ENCODE peak calls at places on chromosome 3, in nine cellular contexts. Q is heart left ventricle; L is brain microvascular endothelial cell; D is CD8-positive, alpha-beta T cell; K is colonic mucosa; O is right atrium auricular region; R is uterus; I is PC-3; H is fibroblast of lung. A is an unnamed sample.

GRCh38 chr3:157103280-157103679 is 56.7 kb downstream of the CCNL1 start:
- DNase-seq in K (no peak), I (no peak), R (no peak), O (no peak), L (no peak), Q (no peak), D (no peak), H (no peak), A (no peak)

GRCh38 chr3:139944256-139944910 is 9.4 kb downstream of the CLSTN2 start:
- DNase-seq in K (no peak), H (no peak), D (no peak), Q (no peak), O (no peak), R (no peak), L (no peak), I (no peak), A (no peak)

GRCh38 chr3:126604691-126605090 is 46.0 kb upstream of the C3orf22 start:
- DNase-seq in H (no peak), L (no peak), K (no peak), O (no peak), R (no peak), I (no peak), D (no peak), Q (no peak), A (no peak)

GRCh38 chr3:48466386-48467109 is 20.0 kb downstream of the ATRIP start:
- DNase-seq in O (no peak), R (no peak), D (peak), L (no peak), Q (peak), H (no peak), I (no peak), K (no peak), A (no peak)

GRCh38 chr3:72820405-72820804 is 27.8 kb downstream of the SHQ1 start:
- DNase-seq in I (peak), O (no peak), Q (no peak), K (peak), L (peak), H (peak), R (peak), D (no peak), A (no peak)

GRCh38 chr3:157066335-157067071 is 93.4 kb downstream of the CCNL1 start:
- DNase-seq in Q (no peak), R (peak), I (peak), D (no peak), O (no peak), K (no peak), H (peak), L (no peak), A (no peak)

GRCh38 chr3:149460123-149460522 is 14.4 kb upstream of the TM4SF4 start:
- DNase-seq in O (peak), L (no peak), R (no peak), H (peak), Q (peak), K (no peak), D (no peak), I (no peak), A (no peak)

GRCh38 chr3:10703875-10704274 is 112.2 kb upstream of the SLC6A11 start:
- DNase-seq in H (peak), R (no peak), I (peak), K (no peak), D (no peak), Q (no peak), L (peak), O (no peak), A (peak)

GRCh38 chr3:97230486-97230885 is 416.1 kb downstream of the EPHA6 start:
- DNase-seq in I (peak), D (no peak), Q (no peak), K (no peak), L (no peak), O (no peak), R (no peak), H (no peak), A (no peak)

GRCh38 chr3:171327441-171328174 is 132.6 kb downstream of the TNIK start:
- DNase-seq in L (no peak), H (peak), Q (no peak), I (peak), K (no peak), O (no peak), R (no peak), D (no peak), A (no peak)

DNA sequence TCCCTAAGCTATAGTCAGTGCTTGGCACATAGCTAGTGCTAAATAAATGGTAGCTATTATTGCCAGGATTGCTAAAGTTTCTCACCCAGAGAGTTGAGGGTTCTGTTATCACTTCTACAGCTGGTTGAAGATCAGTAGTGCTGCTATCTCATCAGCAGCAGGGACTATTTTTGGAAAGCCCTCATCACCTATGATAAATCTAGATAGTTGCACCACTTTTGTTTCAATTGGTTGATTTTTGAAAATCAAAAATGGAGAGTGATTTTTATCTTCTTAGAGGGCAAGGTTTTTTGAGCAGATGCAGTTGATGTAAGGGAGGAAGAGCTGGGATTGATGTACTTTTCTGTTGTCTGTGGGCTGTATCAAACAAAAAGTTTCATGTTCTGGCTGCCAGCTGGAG is 101.6 kb downstream of the ST6GAL1 start:
- DNase-seq in I (no peak), H (no peak), Q (no peak), L (no peak), R (no peak), O (no peak), K (no peak), D (no peak), A (no peak)
- H3K4me3 ChIP-seq in I (no peak), H (no peak), Q (no peak), L (no peak), R (no peak), O (no peak), K (no peak), D (peak), A (no peak)

GRCh38 chr3:183591881-183592521 is 36.5 kb upstream of the KLHL6 start:
- DNase-seq in H (no peak), Q (no peak), D (peak), L (no peak), O (no peak), K (no peak), I (peak), R (no peak), A (no peak)
- TF ChIP-seq CTCF in H (peak), Q (no peak), D (no peak), L (peak), O (peak), K (peak), I (peak), R (no peak), A (no peak)

DNA sequence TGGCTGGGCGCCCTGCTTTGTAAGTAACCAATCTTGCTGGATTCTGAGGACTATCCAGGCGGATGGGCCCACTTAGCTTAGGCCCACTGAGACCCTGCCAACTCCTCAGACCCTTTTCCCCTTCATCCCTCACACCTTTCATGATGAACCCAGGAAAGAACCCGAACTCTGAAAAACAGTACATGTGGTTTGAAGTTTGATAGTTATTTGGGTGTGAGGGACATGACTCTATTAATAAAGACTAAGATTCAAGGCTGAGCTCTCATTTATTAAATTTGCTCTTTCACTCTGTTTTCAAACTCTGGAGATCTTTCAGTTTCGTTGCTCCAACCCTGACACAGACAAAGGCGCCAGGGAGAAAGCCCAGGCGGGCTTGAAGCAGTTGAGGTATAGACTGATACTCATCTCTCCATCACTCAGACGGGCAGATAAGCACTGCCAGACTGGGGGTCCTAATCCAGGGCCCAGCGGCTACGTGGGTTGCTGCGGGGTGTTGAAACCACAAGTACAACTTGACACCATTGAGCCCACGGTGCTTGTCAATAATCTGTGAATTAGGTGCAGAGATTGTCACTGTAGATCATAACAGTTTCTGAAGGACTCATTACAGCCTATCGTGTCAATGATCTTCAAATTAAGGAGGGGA is 7.2 kb upstream of the SOX2 start:
- DNase-seq in K (no peak), L (no peak), O (no peak), D (no peak), I (no peak), R (no peak), H (no peak), Q (no peak), A (no peak)
- H3K4me3 ChIP-seq in K (no peak), L (no peak), O (no peak), D (no peak), I (no peak), R (no peak), H (no peak), Q (no peak), A (no peak)

DNA sequence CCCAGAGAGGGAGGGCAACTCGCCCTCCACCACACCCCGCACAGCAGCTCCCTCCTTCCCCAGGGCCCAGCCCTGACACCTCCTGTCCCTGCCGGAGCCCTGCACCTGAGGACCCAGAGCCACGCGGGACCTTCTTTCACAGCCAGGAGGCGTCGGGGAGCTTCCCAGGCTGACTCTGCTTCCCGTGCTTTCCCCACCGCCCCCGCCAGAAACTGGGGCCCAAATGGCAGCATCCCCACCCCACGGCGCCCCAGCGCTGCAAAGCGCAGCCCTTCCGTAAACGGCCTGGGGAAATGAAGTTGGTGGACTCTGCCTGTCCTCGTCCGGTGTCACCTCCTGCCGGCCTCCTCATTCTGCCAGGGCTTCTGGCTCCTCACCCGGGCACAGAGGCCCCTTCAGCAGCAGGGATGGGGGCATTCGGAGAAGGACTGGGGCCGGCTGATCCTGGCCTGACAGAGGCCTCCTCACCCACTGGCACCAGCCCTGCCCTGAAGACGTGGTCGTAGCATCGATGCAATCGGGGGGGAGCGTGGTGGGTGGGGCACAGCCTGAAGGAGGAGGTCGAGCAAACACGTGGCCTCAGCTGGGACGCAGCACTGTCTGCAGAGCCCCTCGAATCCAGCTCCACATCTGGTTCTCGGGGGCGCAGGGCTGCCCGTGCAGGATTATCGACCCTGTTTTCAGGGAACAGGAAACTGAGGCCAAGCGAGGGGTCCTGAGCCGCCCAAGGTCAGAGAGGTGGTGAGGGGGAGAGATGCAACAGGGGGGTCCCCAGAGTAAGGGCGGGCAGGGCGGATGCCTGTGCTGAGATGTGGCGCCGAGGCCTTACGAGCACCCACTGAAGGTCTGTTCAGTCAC is 235.4 kb downstream of the XXYLT1 start:
- DNase-seq in R (no peak), D (no peak), K (no peak), O (no peak), H (no peak), L (no peak), Q (no peak), I (no peak), A (no peak)
- TF ChIP-seq CTCF in R (no peak), D (no peak), K (no peak), O (peak), H (peak), L (peak), Q (no peak), I (peak), A (peak)

DNA sequence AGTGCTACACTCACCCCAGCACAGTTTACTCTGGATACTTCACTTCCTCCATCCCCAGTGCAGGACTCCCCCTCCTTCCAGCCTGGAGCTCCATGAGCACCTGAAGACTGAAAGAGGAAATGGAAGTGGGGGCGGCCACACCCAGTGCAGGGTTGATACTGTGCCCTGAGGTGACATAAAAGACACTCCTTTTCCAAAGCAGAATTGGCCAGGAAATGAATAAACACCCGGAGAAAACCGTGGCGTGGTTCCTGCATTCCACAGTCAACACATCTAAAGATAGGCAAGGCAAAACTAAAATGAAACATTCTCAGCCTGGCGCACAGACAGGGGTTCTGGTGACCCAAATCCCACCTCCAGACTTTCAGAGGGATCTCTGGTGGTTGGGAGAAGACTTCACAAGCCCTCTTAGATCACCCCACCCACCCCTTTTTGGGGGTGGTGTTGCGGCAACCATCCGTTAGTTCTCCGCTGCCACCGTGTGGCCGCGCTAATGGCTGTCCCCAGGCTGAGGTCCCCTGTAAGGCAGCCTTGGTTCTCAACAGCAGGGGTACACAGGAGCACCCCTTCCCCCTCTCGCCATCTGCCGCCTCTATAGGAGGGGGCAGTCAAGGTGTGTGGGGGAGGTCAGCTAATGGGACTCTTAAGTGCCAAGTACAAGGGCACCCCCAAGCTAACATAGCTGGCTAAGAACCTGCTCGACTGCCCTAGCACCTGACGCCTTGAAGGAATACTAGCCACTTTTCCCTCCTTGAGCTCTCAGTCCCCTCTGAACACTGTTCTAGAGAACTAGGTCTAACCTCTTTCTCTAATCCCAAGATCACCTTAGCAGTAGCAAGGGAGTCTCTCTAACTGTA is 2.6 kb upstream of the MST1R start:
- DNase-seq in L (peak), O (peak), R (no peak), K (peak), Q (peak), I (peak), H (peak), D (peak), A (no peak)
- H3K4me3 ChIP-seq in L (peak), O (peak), R (peak), K (peak), Q (peak), I (peak), H (no peak), D (no peak), A (peak)

GRCh38 chr3:179045719-179046402 is 25.7 kb downstream of the ZMAT3 start:
- DNase-seq in I (no peak), H (no peak), Q (no peak), L (no peak), K (no peak), O (no peak), R (no peak), D (no peak), A (no peak)

DNA sequence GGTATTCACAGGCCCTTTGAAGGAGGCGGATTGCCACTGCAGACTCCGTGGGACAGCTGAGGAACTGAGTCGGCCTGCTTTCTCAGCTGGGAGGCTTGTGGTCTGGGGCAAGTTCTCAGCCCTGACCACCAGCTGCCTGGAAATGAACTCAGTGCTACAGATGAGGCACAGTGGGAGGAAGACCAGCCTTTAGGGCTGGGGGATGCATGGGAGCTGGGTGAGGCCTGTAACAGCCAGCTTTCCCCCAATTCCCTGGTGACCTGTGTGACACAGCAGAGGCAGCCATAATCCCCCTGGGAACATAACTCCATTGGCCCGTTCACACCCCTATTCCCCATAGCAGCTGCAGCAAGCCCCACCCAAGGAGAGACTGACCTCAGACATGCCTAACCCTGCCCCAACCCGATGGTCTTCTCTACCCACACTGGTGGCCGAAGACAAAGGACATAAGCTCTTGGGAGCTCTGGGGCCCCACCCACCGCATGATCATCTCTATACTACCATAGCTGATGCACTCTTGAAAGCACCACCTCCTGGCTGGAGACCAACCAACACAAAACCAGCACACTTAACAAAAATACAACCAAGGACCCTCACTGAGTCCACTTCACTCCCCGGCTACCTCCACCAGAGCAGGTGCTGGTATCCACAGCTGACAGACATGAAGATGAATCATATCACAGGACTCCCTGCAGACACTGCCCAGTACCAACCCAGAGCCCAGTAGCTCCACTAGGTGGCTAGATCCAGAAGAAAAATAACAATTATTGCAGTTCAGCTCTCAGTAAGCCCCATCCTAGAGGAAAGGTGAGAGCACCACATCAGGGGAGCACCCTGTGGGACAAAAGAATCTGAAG is 24.9 kb downstream of the ZMAT3 start:
- DNase-seq in L (peak), Q (no peak), R (no peak), I (no peak), K (no peak), D (no peak), H (peak), O (no peak), A (no peak)
- TF ChIP-seq CTCF in L (peak), Q (no peak), R (no peak), I (no peak), K (no peak), D (no peak), H (peak), O (no peak), A (no peak)

GRCh38 chr3:43768594-43768993 is 77.9 kb downstream of the ABHD5 start:
- DNase-seq in R (peak), D (no peak), Q (peak), L (no peak), O (peak), I (peak), K (peak), H (no peak), A (no peak)

GRCh38 chr3:43769471-43770425 is 79.0 kb downstream of the ABHD5 start:
- DNase-seq in K (peak), L (peak), D (peak), I (peak), H (peak), R (peak), O (peak), Q (peak), A (peak)

GRCh38 chr3:43770426-43771103 is 79.8 kb downstream of the ABHD5 start:
- DNase-seq in D (no peak), R (peak), H (peak), K (peak), O (peak), L (peak), Q (peak), I (peak), A (no peak)

GRCh38 chr3:43766672-43767465 is 76.1 kb downstream of the ABHD5 start:
- DNase-seq in K (no peak), D (no peak), I (peak), L (peak), H (peak), R (no peak), O (no peak), Q (no peak), A (peak)

GRCh38 chr3:43769097-43769470 is 78.3 kb downstream of the ABHD5 start:
- DNase-seq in O (no peak), D (no peak), Q (no peak), I (no peak), K (no peak), L (no peak), H (no peak), R (no peak), A (no peak)
- H3K4me3 ChIP-seq in O (peak), D (no peak), Q (peak), I (peak), K (peak), L (peak), H (no peak), R (peak), A (no peak)

DNA sequence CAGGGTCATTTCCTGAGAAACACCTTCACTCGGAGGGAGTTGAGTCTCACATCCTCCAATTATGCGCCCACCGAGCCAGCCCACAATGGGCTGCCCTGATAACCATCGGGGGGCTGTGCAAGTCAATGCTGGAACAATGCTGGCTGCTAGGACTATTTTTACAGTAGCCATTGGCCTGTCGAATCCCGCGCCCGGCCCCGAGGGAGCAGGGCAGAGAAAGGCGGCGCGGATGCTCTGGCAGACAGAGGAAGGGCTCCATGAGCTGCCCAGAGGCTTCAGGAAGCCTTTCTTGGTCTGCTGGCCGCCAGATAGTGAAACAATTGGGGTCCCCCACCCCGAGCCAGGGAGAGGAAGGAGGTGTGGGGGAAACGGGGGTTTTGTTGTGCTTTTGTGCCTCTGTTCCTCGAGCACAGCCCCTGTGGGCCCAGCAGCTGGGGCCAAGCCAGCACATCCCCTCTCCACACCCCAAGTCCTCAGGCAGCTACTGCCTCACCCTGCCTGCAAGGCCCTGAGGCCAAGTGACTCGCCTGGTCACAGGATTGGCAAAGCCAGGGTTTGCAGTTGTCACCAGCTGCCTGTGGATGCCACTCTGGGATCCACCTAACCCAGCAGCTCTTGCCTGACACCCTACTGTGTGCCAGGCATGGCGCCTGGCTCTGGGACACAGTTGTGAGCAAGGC is 39.0 kb downstream of the SLC6A6 start:
- DNase-seq in R (no peak), Q (peak), O (no peak), K (no peak), H (no peak), D (no peak), I (peak), L (no peak), A (no peak)
- TF ChIP-seq CTCF in R (no peak), Q (no peak), O (no peak), K (no peak), H (no peak), D (no peak), I (no peak), L (no peak), A (no peak)